ENCODE peak calls at places on chromosomes 2 and 18, in five cellular contexts. J is coronary artery; F is CD8-positive, alpha-beta T cell; N is mammary epithelial cell; C is colonic mucosa. W is an unnamed sample.

GRCh38 chr2:21362101-21362500 is 238.3 kb downstream of the TDRD15 start:
- DNase-seq in J (no peak), N (peak), C (no peak), F (no peak), W (no peak)

GRCh38 chr18:9608728-9609127 is 5.6 kb downstream of the PPP4R1 start:
- DNase-seq in N (no peak), C (no peak), F (no peak), J (no peak), W (no peak)

GRCh38 chr2:219010873-219011272 is 17.7 kb upstream of the CRYBA2 start:
- DNase-seq in F (no peak), N (no peak), C (no peak), J (no peak), W (no peak)

GRCh38 chr2:3635171-3636008 is 22.6 kb upstream of the ALLC start:
- DNase-seq in F (no peak), N (no peak), J (peak), C (no peak), W (no peak)

GRCh38 chr2:16194530-16194929 is 254.2 kb downstream of the MYCN start:
- DNase-seq in J (no peak), F (no peak), N (no peak), C (no peak), W (no peak)

GRCh38 chr2:207225773-207226172 is 60.0 kb upstream of the KLF7 start:
- DNase-seq in N (no peak), J (no peak), F (no peak), C (no peak), W (peak)

GRCh38 chr2:60984717-60985116 is 32.8 kb upstream of the PEX13 start:
- DNase-seq in N (no peak), C (no peak), F (no peak), J (no peak), W (no peak)

GRCh38 chr2:183010112-183010511 is 28.1 kb downstream of the NCKAP1 start:
- DNase-seq in J (no peak), C (no peak), N (peak), F (no peak), W (no peak)

GRCh38 chr2:179741317-179741716 is 120.1 kb downstream of the ZNF385B start:
- DNase-seq in N (no peak), J (no peak), C (no peak), F (no peak), W (no peak)

GRCh38 chr2:103161456-103162289 is 399.8 kb downstream of the TMEM182 start:
- DNase-seq in J (no peak), F (no peak), N (peak), C (peak), W (peak)

GRCh38 chr2:42859006-42859552 is 66.7 kb upstream of the HAAO start:
- DNase-seq in F (peak), C (peak), J (no peak), N (peak), W (peak)

GRCh38 chr18:44826418-44827259 is 146.0 kb downstream of the SETBP1 start:
- DNase-seq in F (no peak), N (peak), C (peak), J (no peak), W (no peak)

GRCh38 chr18:48787523-48788151 is 163.1 kb downstream of the SMAD7 start:
- DNase-seq in N (no peak), J (peak), F (no peak), C (no peak), W (no peak)

GRCh38 chr18:4636957-4637356 is 181.8 kb upstream of the DLGAP1 start:
- DNase-seq in J (no peak), C (no peak), F (no peak), N (no peak), W (no peak)

GRCh38 chr2:84858123-84858522 is 22.8 kb downstream of the TRABD2A start:
- DNase-seq in J (no peak), C (no peak), N (no peak), F (no peak), W (no peak)

GRCh38 chr2:171522057-171522803 is at the start of gene CYBRD1:
- DNase-seq in C (peak), N (peak), J (peak), F (no peak), W (peak)

GRCh38 chr2:177651833-177652232 is 259.3 kb downstream of the AGPS start:
- DNase-seq in F (no peak), N (no peak), J (no peak), C (no peak), W (no peak)

GRCh38 chr2:96953611-96954489 is 32.5 kb downstream of the FAM178B start:
- DNase-seq in J (no peak), N (no peak), C (no peak), F (no peak), W (peak)

GRCh38 chr2:147273628-147274027 is 571.2 kb upstream of the ACVR2A start:
- DNase-seq in J (no peak), C (no peak), N (peak), F (no peak), W (no peak)

GRCh38 chr2:147273106-147273505 is 571.7 kb upstream of the ACVR2A start:
- DNase-seq in C (no peak), N (peak), J (no peak), F (no peak), W (no peak)

GRCh38 chr2:147275943-147276342 is 568.9 kb upstream of the ACVR2A start:
- DNase-seq in N (no peak), J (no peak), F (no peak), C (no peak), W (no peak)
- TF ChIP-seq CTCF in N (peak), J (no peak), F (no peak), C (no peak), W (no peak)

DNA sequence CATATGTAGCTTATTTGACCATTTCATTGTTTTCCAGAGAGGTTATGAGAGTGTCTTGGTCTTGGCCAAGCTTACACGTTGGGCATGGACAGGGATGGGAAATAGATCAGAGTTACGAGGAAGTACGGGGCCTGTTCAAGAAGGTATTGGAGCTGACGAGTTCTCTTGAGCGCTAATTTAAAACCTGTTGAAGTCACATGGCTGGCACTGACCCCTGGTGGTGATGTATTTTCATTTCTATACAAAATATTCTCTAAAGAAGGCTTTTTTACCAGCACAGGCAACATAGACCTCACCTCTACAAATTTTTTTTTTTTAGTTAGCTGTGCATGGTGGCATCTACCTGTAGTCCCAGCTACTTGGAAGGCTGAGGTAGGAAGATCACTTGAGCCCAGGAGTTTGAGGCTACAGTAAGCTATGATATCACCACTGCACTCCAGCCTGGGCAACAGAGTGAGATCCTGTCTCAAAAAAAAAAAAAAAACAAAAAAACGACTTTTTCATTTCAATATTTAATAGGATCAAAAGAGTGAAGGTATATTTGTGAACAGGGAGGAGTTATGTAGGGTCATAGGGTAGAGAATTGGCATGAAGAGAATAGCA is 19.6 kb downstream of the UGP2 start:
- DNase-seq in F (peak), J (no peak), C (peak), N (no peak), W (peak)
- TF ChIP-seq CTCF in F (peak), J (peak), C (peak), N (peak), W (peak)

GRCh38 chr2:122172812-122173211 is 417.4 kb downstream of the TSN start:
- DNase-seq in N (no peak), J (no peak), C (no peak), F (no peak), W (no peak)
- TF ChIP-seq CTCF in N (no peak), J (no peak), C (no peak), F (no peak), W (no peak)

GRCh38 chr2:154704991-154705390 is 6.5 kb downstream of the KCNJ3 start:
- DNase-seq in N (no peak), C (no peak), J (no peak), F (no peak), W (no peak)
- TF ChIP-seq CTCF in N (no peak), C (no peak), J (no peak), F (no peak), W (no peak)

W was measured in GM13977.